ENCODE peak calls at places on chromosomes 13 and 19, in seven cellular contexts. Y is H1, B is breast epithelium, T is AG04449, A is adrenal gland, R is AG04450, U is cardiac fibroblast. Q is an unnamed sample.

GRCh38 chr19:30752201-30752600 is 380.0 kb downstream of the ZNF536 start:
- DNase-seq in Y (no peak), B (no peak), T (no peak), A (no peak), R (no peak), U (no peak), Q (no peak)

GRCh38 chr13:34731486-34731885 is 210.6 kb upstream of the NBEA start:
- DNase-seq in Y (no peak), B (no peak), T (no peak), A (no peak), R (no peak), U (no peak), Q (no peak)

GRCh38 chr13:41137951-41138350 is 5.3 kb upstream of the KBTBD6 start:
- DNase-seq in Y (no peak), B (no peak), T (no peak), A (no peak), R (peak; percentile 8), U (peak; percentile 20), Q (no peak)

GRCh38 chr19:18895828-18896341 is at the start of gene CERS1:
- DNase-seq in Y (no peak), B (no peak), T (no peak), A (no peak), R (no peak), U (no peak), Q (no peak)

GRCh38 chr13:69619651-69620050 is 488.0 kb upstream of the ATXN8OS start:
- DNase-seq in Y (no peak), B (no peak), T (no peak), A (no peak), R (no peak), U (no peak), Q (no peak)

GRCh38 chr19:17234911-17235617 is 9.0 kb downstream of the OCEL1 start:
- DNase-seq in Y (no peak), B (no peak), T (no peak), A (peak; percentile 70), R (no peak), U (peak; percentile 49), Q (no peak)

GRCh38 chr19:18436651-18437478 is 1.1 kb downstream of the ISYNA1 start:
- DNase-seq in Y (no peak), B (no peak), T (no peak), A (peak; percentile 85), R (no peak), U (peak; percentile 96), Q (peak; percentile 96)

GRCh38 chr13:39779337-39780270 is 124.1 kb downstream of the COG6 start:
- DNase-seq in Y (no peak), B (no peak), T (no peak), A (no peak), R (no peak), U (peak; percentile 54), Q (no peak)

GRCh38 chr19:17304386-17305047 is 1.2 kb upstream of the MRPL34 start:
- DNase-seq in Y (no peak), B (no peak), T (no peak), A (peak; percentile 49), R (no peak), U (no peak), Q (no peak)

GRCh38 chr19:10760268-10760944 is 42.5 kb downstream of the DNM2 start:
- DNase-seq in Y (no peak), B (no peak), T (no peak), A (no peak), R (no peak), U (no peak), Q (no peak)

GRCh38 chr19:5048727-5049553 is 80.0 kb downstream of the KDM4B start:
- DNase-seq in Y (no peak), B (no peak), T (no peak), A (peak; percentile 87), R (no peak), U (peak; percentile 76), Q (peak; percentile 92)

GRCh38 chr19:35264281-35265125 is 4.3 kb upstream of the USF2 start:
- DNase-seq in Y (no peak), B (peak; percentile 15), T (no peak), A (peak; percentile 4), R (no peak), U (no peak), Q (peak; percentile 11)

GRCh38 chr13:62510906-62511655 is 1095.4 kb upstream of the PCDH20 start:
- DNase-seq in Y (peak; percentile 21), B (no peak), T (no peak), A (no peak), R (no peak), U (no peak), Q (no peak)

GRCh38 chr13:62512194-62513141 is 1096.8 kb upstream of the PCDH20 start:
- DNase-seq in Y (no peak), B (peak; percentile 20), T (no peak), A (peak; percentile 7), R (peak; percentile 1), U (peak; percentile 23), Q (no peak)
- TF ChIP-seq CTCF in Y (no peak), B (no peak), T (no peak), A (peak; percentile 42), R (peak; percentile 69), U (peak; percentile 50), Q (no peak)

DNA sequence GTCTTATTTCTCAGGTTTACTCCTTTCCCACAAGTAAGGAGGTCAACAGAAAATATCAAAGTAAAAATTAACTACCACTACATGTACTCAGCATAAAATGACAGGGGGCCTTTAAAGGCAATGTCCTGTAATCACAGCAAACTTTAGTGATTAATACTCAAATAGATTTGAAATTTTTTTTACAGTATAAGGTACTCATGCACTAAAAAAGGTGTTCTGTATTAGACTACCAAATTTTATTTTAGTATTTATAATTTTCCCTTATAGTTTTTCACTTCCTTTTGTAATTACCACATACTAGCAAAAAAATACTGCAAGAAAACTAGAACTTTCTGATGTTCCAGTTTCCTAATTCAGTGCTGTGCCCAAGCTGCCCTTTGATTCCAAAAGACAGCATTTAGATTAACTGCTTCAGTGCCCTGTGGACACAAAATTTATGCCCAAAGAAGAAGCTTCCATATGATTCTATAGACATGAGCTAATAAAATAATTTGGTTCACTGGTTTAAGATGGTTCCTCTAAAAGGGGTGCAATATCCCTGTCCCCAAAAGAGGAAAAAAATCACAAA is 70.6 kb downstream of the KLF12 start:
- DNase-seq in Y (no peak), B (no peak), T (no peak), A (no peak), R (no peak), U (no peak), Q (no peak)
- H3K4me3 ChIP-seq in Y (no peak overlapping the region), B (no peak overlapping the region), T (no peak overlapping the region), A (no peak overlapping the region), R (no peak overlapping the region), U (no peak overlapping the region), Q (no peak overlapping the region)

DNA sequence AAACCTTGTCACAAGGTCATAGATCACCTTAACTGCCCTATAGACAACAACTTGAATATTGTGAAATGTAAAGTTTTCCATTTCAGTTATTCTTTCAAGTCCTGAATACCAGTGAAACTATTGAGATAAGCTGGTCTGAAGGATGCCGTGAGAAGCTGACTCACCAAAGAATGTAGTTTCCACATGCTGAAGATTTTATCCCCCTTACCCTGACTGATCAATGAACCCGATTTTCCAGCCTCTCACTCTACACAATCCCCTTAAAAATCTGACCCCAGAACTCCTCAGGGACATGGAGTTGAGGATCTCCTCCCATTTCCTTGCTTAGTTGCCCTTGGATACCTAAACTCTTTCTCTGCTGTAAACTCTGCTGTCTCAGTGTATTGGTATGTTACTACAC is 67.5 kb downstream of the POSTN start:
- DNase-seq in Y (no peak), B (no peak), T (peak; percentile 82), A (no peak), R (no peak), U (peak; percentile 68), Q (no peak)
- TF ChIP-seq CTCF in Y (no peak), B (no peak), T (no peak), A (no peak), R (no peak), U (no peak), Q (no peak)

GRCh38 chr19:14416743-14417214 is 2.4 kb downstream of the DDX39A start:
- DNase-seq in Y (no peak), B (no peak), T (no peak), A (no peak), R (no peak), U (peak; percentile 45), Q (peak; percentile 92)
- H3K4me3 ChIP-seq in Y (no peak overlapping the region), B (no peak overlapping the region), T (no peak overlapping the region), A (no peak overlapping the region), R (no peak overlapping the region), U (no peak overlapping the region), Q (no peak overlapping the region)

GRCh38 chr19:40862333-40862732 is 12.1 kb upstream of the CYP2A6 start:
- DNase-seq in Y (no peak), B (no peak), T (no peak), A (no peak), R (no peak), U (no peak), Q (no peak)

GRCh38 chr19:40862785-40863184 is 12.5 kb upstream of the CYP2A6 start:
- DNase-seq in Y (no peak), B (no peak), T (peak; percentile 3), A (no peak), R (no peak), U (peak; percentile 28), Q (no peak)

GRCh38 chr19:40858109-40858508 is 7.9 kb upstream of the CYP2A6 start:
- DNase-seq in Y (no peak), B (no peak), T (no peak), A (no peak), R (no peak), U (no peak), Q (no peak)
- TF ChIP-seq CTCF in Y (no peak), B (no peak), T (no peak), A (no peak), R (no peak), U (no peak), Q (no peak)

GRCh38 chr19:8149261-8150094 is at the start of gene FBN3:
- DNase-seq in Y (no peak), B (no peak), T (no peak), A (no peak), R (no peak), U (no peak), Q (no peak)
- H3K4me3 ChIP-seq in Y (peak within 1 kb of the TSS; percentile 63), B (no peak within 1 kb of the TSS), T (no peak within 1 kb of the TSS), A (peak within 1 kb of the TSS; percentile 19), R (no peak within 1 kb of the TSS), U (no peak within 1 kb of the TSS), Q (no peak within 1 kb of the TSS)

DNA sequence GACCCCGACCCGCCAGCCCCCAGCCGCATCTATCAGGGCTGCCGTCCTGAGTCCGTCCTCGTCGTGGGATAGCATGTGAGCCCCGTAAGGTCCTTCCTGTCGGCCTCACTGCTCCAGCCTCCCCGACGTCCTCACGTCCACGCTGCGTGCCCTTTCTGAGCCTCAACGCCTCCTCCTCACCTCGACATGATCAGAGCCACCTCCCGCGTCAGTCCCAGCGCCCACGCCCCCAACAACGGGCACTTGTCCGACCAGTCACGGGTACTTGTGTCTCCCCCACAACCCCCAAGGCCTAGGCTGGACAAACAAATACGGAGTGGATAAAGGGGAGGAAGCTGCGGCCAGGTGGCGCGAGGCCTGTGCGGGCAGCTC is 665 bp downstream of the ZNF497 start:
- DNase-seq in Y (no peak), B (peak; percentile 61), T (no peak), A (peak; percentile 49), R (no peak), U (peak; percentile 67), Q (peak; percentile 41)
- TF ChIP-seq CTCF in Y (no peak), B (no peak), T (no peak), A (no peak), R (peak; percentile 24), U (peak; percentile 14), Q (no peak)

GRCh38 chr13:109140054-109140776 is 510.8 kb downstream of the MYO16 start:
- DNase-seq in Y (no peak), B (no peak), T (no peak), A (no peak), R (no peak), U (no peak), Q (no peak)
- H3K4me3 ChIP-seq in Y (no peak overlapping the region), B (peak overlapping the region; percentile 0), T (no peak overlapping the region), A (peak overlapping the region; percentile 61), R (peak overlapping the region; percentile 32), U (peak overlapping the region; percentile 22), Q (no peak overlapping the region)

Q was measured in lower leg skin.